ENCODE peak calls at places on chromosomes 5 and 9, in four cellular contexts. F, H, V and K are unnamed samples.

GRCh38 chr5:107389130-107389553 is 281.6 kb downstream of the EFNA5 start:
- DNase-seq in H (peak; percentile 85), V (peak; percentile 29), F (no peak), K (peak; percentile 38)

GRCh38 chr9:76530458-76531100 is 71.6 kb downstream of the GCNT1 start:
- DNase-seq in V (no peak), H (no peak), F (no peak), K (no peak)

GRCh38 chr9:108704156-108704852 is 151.5 kb downstream of the ACTL7B start:
- DNase-seq in F (no peak), H (no peak), V (no peak), K (no peak)

GRCh38 chr5:180142824-180143610 is 66.0 kb downstream of the RASGEF1C start:
- DNase-seq in V (no peak), F (no peak), H (no peak), K (no peak)

GRCh38 chr9:100505564-100506159 is 32.7 kb downstream of the TMEFF1 start:
- DNase-seq in F (peak; percentile 90), H (peak; percentile 22), V (peak; percentile 65), K (peak; percentile 89)

GRCh38 chr5:108418172-108418571 is 36.3 kb upstream of the FBXL17 start:
- DNase-seq in V (no peak), H (no peak), F (no peak), K (no peak)

GRCh38 chr5:139919308-139919707 is 123.7 kb downstream of the PSD2 start:
- DNase-seq in F (no peak), H (no peak), V (no peak), K (no peak)

GRCh38 chr9:94687451-94687850 is 39.0 kb upstream of the AOPEP start:
- DNase-seq in H (no peak), F (no peak), V (no peak), K (no peak)

GRCh38 chr5:89930591-89931383 is 478.8 kb downstream of the CETN3 start:
- DNase-seq in F (no peak), V (no peak), H (peak; percentile 53), K (no peak)

GRCh38 chr5:1476181-1476966 is 31.1 kb upstream of the SLC6A3 start:
- DNase-seq in H (no peak), V (no peak), F (no peak), K (no peak)

GRCh38 chr9:112308576-112308975 is 24.8 kb downstream of the PTBP3 start:
- DNase-seq in F (no peak), V (no peak), H (no peak), K (no peak)

GRCh38 chr5:174386846-174387245 is 337.5 kb upstream of the MSX2 start:
- DNase-seq in F (no peak), H (no peak), V (no peak), K (no peak)

GRCh38 chr5:14906628-14907027 is 35.0 kb upstream of the ANKH start:
- DNase-seq in H (no peak), F (no peak), V (no peak), K (no peak)

GRCh38 chr9:83274787-83275186 is 211.8 kb upstream of the RASEF start:
- DNase-seq in H (no peak), V (no peak), F (no peak), K (no peak)

GRCh38 chr5:16673241-16673998 is 56.6 kb upstream of the RETREG1 start:
- DNase-seq in F (no peak), H (no peak), V (no peak), K (no peak)

GRCh38 chr5:150644496-150644895 is 4.0 kb downstream of the SYNPO start:
- DNase-seq in V (peak; percentile 63), F (no peak), H (no peak), K (no peak)